ENCODE peak calls at places on chromosomes 1 and 21, in six cellular contexts. Y, A, D, R, M and T are unnamed samples.

GRCh38 chr1:228794810-228795209 is 59.5 kb downstream of the RHOU start:
- DNase-seq in D (peak; percentile 40), M (no peak), R (no peak), Y (no peak), A (no peak), T (no peak)

GRCh38 chr1:174659823-174660222 is 212.1 kb downstream of the GPR52 start:
- DNase-seq in A (no peak), D (no peak), Y (no peak), R (peak; percentile 47), M (no peak), T (peak; percentile 97)

GRCh38 chr1:31714442-31715096 is 10.8 kb upstream of the COL16A1 start:
- DNase-seq in R (peak; percentile 70), M (no peak), Y (peak; percentile 89), D (no peak), A (no peak), T (no peak)

GRCh38 chr1:198169704-198170103 is 12.9 kb downstream of the NEK7 start:
- DNase-seq in Y (no peak), A (no peak), R (peak; percentile 92), M (no peak), D (no peak), T (peak; percentile 88)

GRCh38 chr1:202264300-202265075 is 70.9 kb downstream of the LGR6 start:
- DNase-seq in A (no peak), D (no peak), R (no peak), Y (no peak), M (no peak), T (no peak)

GRCh38 chr1:45859221-45859620 is 55.8 kb downstream of the MAST2 start:
- DNase-seq in Y (no peak), D (no peak), M (no peak), R (no peak), A (no peak), T (no peak)

GRCh38 chr1:41741244-41741643 is 177.5 kb downstream of the HIVEP3 start:
- DNase-seq in D (no peak), R (no peak), M (no peak), A (no peak), Y (no peak), T (no peak)

GRCh38 chr1:153490272-153491051 is 30.0 kb upstream of the S100A7 start:
- DNase-seq in D (no peak), Y (peak; percentile 55), A (no peak), M (peak; percentile 81), R (no peak), T (peak; percentile 92)

GRCh38 chr1:98662354-98662665 is 789 bp downstream of the SNX7 start:
- DNase-seq in D (no peak), A (no peak), R (no peak), M (peak; percentile 10), Y (no peak), T (no peak)

GRCh38 chr1:211579434-211580302 is 707 bp upstream of the SLC30A1 start:
- DNase-seq in R (no peak), D (no peak), Y (peak; percentile 94), A (no peak), M (no peak), T (no peak)

GRCh38 chr1:25692560-25692959 is 76.0 kb downstream of the MAN1C1 start:
- DNase-seq in D (no peak), M (no peak), A (no peak), R (no peak), Y (no peak), T (no peak)

GRCh38 chr1:88079036-88079435 is 605.0 kb upstream of the PKN2 start:
- DNase-seq in D (no peak), M (no peak), A (no peak), R (peak; percentile 8), Y (no peak), T (no peak)

GRCh38 chr1:172338295-172338735 is 82.2 kb upstream of the C1orf105 start:
- DNase-seq in D (peak; percentile 74), M (no peak), Y (no peak), R (no peak), A (no peak), T (no peak)

GRCh38 chr1:147895123-147895522 is 7.5 kb upstream of the GJA8 start:
- DNase-seq in R (no peak), M (no peak), Y (no peak), A (no peak), D (no peak), T (no peak)

GRCh38 chr1:115293899-115294298 is 44.1 kb downstream of the NGF start:
- DNase-seq in R (no peak), D (no peak), M (no peak), Y (no peak), A (no peak), T (no peak)

GRCh38 chr1:153099646-153100045 is 5.3 kb upstream of the SPRR2E start:
- DNase-seq in A (no peak), Y (no peak), M (no peak), R (peak; percentile 1), D (no peak), T (no peak)

GRCh38 chr1:117527566-117528102 is 78.2 kb upstream of the TENT5C start:
- DNase-seq in A (no peak), Y (no peak), D (no peak), R (no peak), M (peak; percentile 15), T (no peak)

GRCh38 chr21:35026617-35027557 is 22.2 kb downstream of the RUNX1 start:
- DNase-seq in D (no peak), M (no peak), A (peak; percentile 75), R (peak; percentile 11), Y (peak; percentile 73), T (no peak)

GRCh38 chr1:92410706-92411105 is 76.0 kb downstream of the GFI1 start:
- DNase-seq in A (peak; percentile 13), R (no peak), Y (no peak), M (no peak), D (no peak), T (no peak)

DNA sequence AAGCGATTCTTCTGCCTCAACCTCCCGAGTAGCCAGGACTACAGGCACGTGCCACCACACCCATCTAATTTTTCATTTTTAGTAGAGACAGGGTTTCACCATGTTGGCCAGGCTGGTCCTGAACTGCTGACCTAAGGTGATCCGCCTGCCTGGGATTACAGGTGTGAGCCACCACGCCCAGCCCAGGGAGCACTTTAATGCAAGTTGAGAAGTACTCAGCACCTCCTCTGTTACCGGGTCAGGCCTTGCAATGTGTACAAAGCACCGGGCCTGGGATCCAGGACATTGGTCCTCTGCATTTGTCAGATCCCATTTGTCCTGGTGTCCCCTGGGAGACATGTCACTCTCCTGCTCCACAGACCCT is 143.6 kb downstream of the TOMM20 start:
- DNase-seq in A (no peak), R (no peak), M (no peak), Y (no peak), D (no peak), T (no peak)
- H3K27ac ChIP-seq in A (no peak overlapping the region), R (peak overlapping the region; percentile 100), M (peak overlapping the region; percentile 86), Y (no peak overlapping the region), D (peak overlapping the region; percentile 71), T (no peak overlapping the region)

GRCh38 chr1:243473281-243474210 is 217.7 kb downstream of the SDCCAG8 start:
- DNase-seq in R (peak; percentile 66), A (no peak), D (no peak), M (no peak), Y (no peak), T (peak; percentile 20)
- H3K27ac ChIP-seq in R (peak overlapping the region; percentile 55), A (no peak overlapping the region), D (no peak overlapping the region), M (peak overlapping the region; percentile 57), Y (peak overlapping the region; percentile 36), T (peak overlapping the region; percentile 50)

DNA sequence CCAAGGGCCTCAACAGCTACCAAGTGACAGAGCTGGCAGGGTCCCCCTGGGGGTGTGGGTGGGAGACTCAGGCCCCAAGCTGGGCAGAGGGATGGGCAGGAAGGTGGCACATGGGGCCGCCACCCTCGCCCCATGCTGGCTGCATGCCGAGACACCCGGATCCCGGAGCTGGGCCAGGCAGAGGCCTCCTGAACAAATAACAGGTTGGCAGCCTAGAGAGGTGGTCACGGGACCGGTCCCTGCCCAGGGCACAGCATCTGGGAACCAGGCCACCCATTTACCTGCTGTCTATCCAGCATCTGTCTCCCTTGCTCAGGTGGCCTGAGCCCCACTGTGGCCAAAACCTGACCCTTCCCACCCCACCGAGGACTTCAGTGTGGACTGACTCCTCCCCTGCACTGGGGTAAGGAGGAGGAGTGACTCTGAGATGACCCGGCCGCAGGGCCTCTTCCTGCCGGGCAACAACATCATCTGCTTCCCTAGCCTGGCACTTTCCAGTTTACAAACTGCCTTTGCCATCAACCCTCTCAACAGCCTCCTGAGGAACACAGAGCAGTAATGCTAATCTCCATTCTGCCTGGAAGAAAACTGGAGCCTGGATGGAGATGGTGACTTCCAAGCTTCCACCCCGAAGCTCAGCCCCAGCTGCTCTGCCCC is 34.5 kb downstream of the RAP1GAP start:
- DNase-seq in D (no peak), M (no peak), A (no peak), Y (no peak), R (no peak), T (no peak)
- H3K27ac ChIP-seq in D (no peak overlapping the region), M (no peak overlapping the region), A (peak overlapping the region; percentile 16), Y (no peak overlapping the region), R (no peak overlapping the region), T (no peak overlapping the region)

GRCh38 chr1:233097546-233098254 is 147.3 kb downstream of the NTPCR start:
- DNase-seq in A (no peak), M (no peak), D (no peak), R (no peak), Y (no peak), T (peak; percentile 46)
- H3K27ac ChIP-seq in A (no peak overlapping the region), M (no peak overlapping the region), D (no peak overlapping the region), R (no peak overlapping the region), Y (no peak overlapping the region), T (peak overlapping the region; percentile 43)

DNA sequence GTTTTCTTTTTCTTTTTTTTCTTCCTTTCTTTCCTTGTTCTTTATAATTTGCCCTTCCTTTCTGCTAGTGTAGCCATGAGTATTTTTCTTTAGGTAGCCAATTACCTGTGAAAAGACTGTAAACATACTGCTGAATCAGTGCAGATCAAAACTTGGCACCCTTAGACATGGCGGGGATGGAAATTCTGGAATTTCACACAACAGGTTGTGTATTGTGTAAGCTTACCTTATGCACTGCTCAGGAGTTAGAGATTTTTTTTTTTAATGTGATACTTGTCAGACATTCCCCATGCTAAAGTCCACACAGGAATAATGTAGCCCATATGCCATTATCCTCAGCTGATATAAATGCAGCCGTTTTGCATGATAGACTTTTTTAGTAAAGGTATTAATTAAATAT is 1.8 kb downstream of the CEPT1 start:
- DNase-seq in M (no peak), R (no peak), Y (peak; percentile 7), D (no peak), A (no peak), T (peak; percentile 6)
- H3K27ac ChIP-seq in M (no peak overlapping the region), R (no peak overlapping the region), Y (peak overlapping the region; percentile 32), D (peak overlapping the region; percentile 89), A (peak overlapping the region; percentile 85), T (no peak overlapping the region)

GRCh38 chr1:107662976-107663375 is 302.0 kb downstream of the VAV3 start:
- DNase-seq in D (no peak), M (no peak), A (no peak), R (no peak), Y (no peak), T (no peak)
- H3K27ac ChIP-seq in D (no peak overlapping the region), M (no peak overlapping the region), A (no peak overlapping the region), R (no peak overlapping the region), Y (no peak overlapping the region), T (no peak overlapping the region)